ENCODE peak calls at places on chromosomes 6 and 20, in eight cellular contexts. One of them, this sample, is unnamed. For H3K4me1, the result is how much of the 10 kb centered on the place peaks cover.

GRCh38 chr6:152804150-152804549 is 53.6 kb downstream of the VIP start:
- DNase-seq in tibial nerve: no peak
- DNase-seq in aorta: no peak
- DNase-seq in CD8-positive, alpha-beta memory T cell: no peak
- DNase-seq in SJSA1: no peak
- DNase-seq in left lung: no peak
- DNase-seq in lung: no peak
- DNase-seq in left ventricle myocardium inferior: no peak
- DNase-seq in this sample: no peak

GRCh38 chr6:157990321-157991066 is 8.8 kb downstream of the SYNJ2 start:
- DNase-seq in tibial nerve: no peak
- DNase-seq in aorta: no peak
- DNase-seq in CD8-positive, alpha-beta memory T cell: peak
- DNase-seq in SJSA1: no peak
- DNase-seq in left lung: no peak
- DNase-seq in lung: no peak
- DNase-seq in left ventricle myocardium inferior: no peak
- DNase-seq in this sample: no peak

GRCh38 chr20:59525500-59526241 is 78.7 kb upstream of the PHACTR3 start:
- DNase-seq in tibial nerve: no peak
- DNase-seq in aorta: peak
- DNase-seq in CD8-positive, alpha-beta memory T cell: no peak
- DNase-seq in SJSA1: peak
- DNase-seq in left lung: peak
- DNase-seq in lung: peak
- DNase-seq in left ventricle myocardium inferior: peak
- DNase-seq in this sample: peak

GRCh38 chr6:16426241-16426640 is 187.9 kb downstream of the GMPR start:
- DNase-seq in tibial nerve: no peak
- DNase-seq in aorta: no peak
- DNase-seq in CD8-positive, alpha-beta memory T cell: no peak
- DNase-seq in SJSA1: no peak
- DNase-seq in left lung: no peak
- DNase-seq in lung: no peak
- DNase-seq in left ventricle myocardium inferior: no peak
- DNase-seq in this sample: no peak

GRCh38 chr6:73631849-73632248 is 21.9 kb downstream of the SLC17A5 start:
- DNase-seq in tibial nerve: no peak
- DNase-seq in aorta: no peak
- DNase-seq in CD8-positive, alpha-beta memory T cell: no peak
- DNase-seq in SJSA1: no peak
- DNase-seq in left lung: no peak
- DNase-seq in lung: no peak
- DNase-seq in left ventricle myocardium inferior: no peak
- DNase-seq in this sample: no peak

GRCh38 chr6:160355001-160355400 is 6.8 kb downstream of the SLC22A3 start:
- DNase-seq in tibial nerve: no peak
- DNase-seq in aorta: no peak
- DNase-seq in CD8-positive, alpha-beta memory T cell: no peak
- DNase-seq in SJSA1: no peak
- DNase-seq in left lung: no peak
- DNase-seq in lung: no peak
- DNase-seq in left ventricle myocardium inferior: no peak
- DNase-seq in this sample: no peak

GRCh38 chr6:91704531-91704930 is 1117.7 kb upstream of the MAP3K7 start:
- DNase-seq in tibial nerve: no peak
- DNase-seq in aorta: no peak
- DNase-seq in CD8-positive, alpha-beta memory T cell: no peak
- DNase-seq in SJSA1: peak
- DNase-seq in left lung: no peak
- DNase-seq in lung: no peak
- DNase-seq in left ventricle myocardium inferior: no peak
- DNase-seq in this sample: no peak

GRCh38 chr6:139369568-139370046 is 4.8 kb downstream of the CITED2 start:
- DNase-seq in tibial nerve: no peak
- DNase-seq in aorta: no peak
- DNase-seq in CD8-positive, alpha-beta memory T cell: peak
- DNase-seq in SJSA1: peak
- DNase-seq in left lung: no peak
- DNase-seq in lung: no peak
- DNase-seq in left ventricle myocardium inferior: no peak
- DNase-seq in this sample: no peak

GRCh38 chr6:134436281-134436815 is 118.4 kb upstream of the SGK1 start:
- DNase-seq in tibial nerve: no peak
- DNase-seq in aorta: no peak
- DNase-seq in CD8-positive, alpha-beta memory T cell: no peak
- DNase-seq in SJSA1: peak
- DNase-seq in left lung: no peak
- DNase-seq in lung: peak
- DNase-seq in left ventricle myocardium inferior: no peak
- DNase-seq in this sample: no peak

GRCh38 chr20:41476013-41476441 is 109.4 kb upstream of the EMILIN3 start:
- DNase-seq in tibial nerve: no peak
- DNase-seq in aorta: no peak
- DNase-seq in CD8-positive, alpha-beta memory T cell: no peak
- DNase-seq in SJSA1: no peak
- DNase-seq in left lung: no peak
- DNase-seq in lung: no peak
- DNase-seq in left ventricle myocardium inferior: no peak
- DNase-seq in this sample: peak

GRCh38 chr6:49606696-49607390 is 29.8 kb downstream of the RHAG start:
- DNase-seq in tibial nerve: no peak
- DNase-seq in aorta: no peak
- DNase-seq in CD8-positive, alpha-beta memory T cell: peak
- DNase-seq in SJSA1: peak
- DNase-seq in left lung: no peak
- DNase-seq in lung: no peak
- DNase-seq in left ventricle myocardium inferior: no peak
- DNase-seq in this sample: peak

GRCh38 chr20:23145281-23145700 is 59.2 kb upstream of the CD93 start:
- DNase-seq in tibial nerve: no peak
- DNase-seq in aorta: peak
- DNase-seq in CD8-positive, alpha-beta memory T cell: no peak
- DNase-seq in SJSA1: peak
- DNase-seq in left lung: no peak
- DNase-seq in lung: no peak
- DNase-seq in left ventricle myocardium inferior: no peak
- DNase-seq in this sample: no peak

GRCh38 chr6:97958143-97958542 is 675.1 kb upstream of the MMS22L start:
- DNase-seq in tibial nerve: no peak
- DNase-seq in aorta: no peak
- DNase-seq in CD8-positive, alpha-beta memory T cell: no peak
- DNase-seq in SJSA1: no peak
- DNase-seq in left lung: peak
- DNase-seq in lung: no peak
- DNase-seq in left ventricle myocardium inferior: peak
- DNase-seq in this sample: no peak

DNA sequence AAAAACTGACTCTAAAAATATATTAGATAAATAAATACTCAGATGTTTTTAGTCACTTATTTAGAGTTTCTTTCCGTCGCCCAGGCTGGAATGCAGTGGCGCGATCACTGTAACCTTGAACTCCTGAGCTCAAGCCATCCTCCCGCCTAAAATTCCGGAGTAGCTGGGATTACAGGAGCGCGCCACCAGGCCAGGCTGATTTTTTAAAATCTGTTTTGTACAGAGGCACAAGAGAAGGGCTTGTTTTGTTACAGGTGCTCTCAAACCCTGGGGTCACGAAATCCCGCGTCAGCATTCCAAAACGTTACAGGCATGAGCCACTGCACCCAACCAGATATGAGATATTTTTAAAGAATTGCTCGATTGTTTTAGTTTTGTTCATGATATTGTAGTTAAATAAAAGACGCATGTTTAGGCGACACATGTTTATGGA is 40.7 kb upstream of the BTN3A2 start:
- DNase-seq in tibial nerve: no peak
- DNase-seq in aorta: no peak
- DNase-seq in CD8-positive, alpha-beta memory T cell: no peak
- DNase-seq in SJSA1: no peak
- DNase-seq in left lung: no peak
- DNase-seq in lung: no peak
- DNase-seq in left ventricle myocardium inferior: no peak
- DNase-seq in this sample: no peak
- H3K4me1 ChIP-seq in tibial nerve: under half
- H3K4me1 ChIP-seq in aorta: under half
- H3K4me1 ChIP-seq in CD8-positive, alpha-beta memory T cell: under half
- H3K4me1 ChIP-seq in SJSA1: under half
- H3K4me1 ChIP-seq in left lung: under half
- H3K4me1 ChIP-seq in lung: under half
- H3K4me1 ChIP-seq in left ventricle myocardium inferior: under half
- H3K4me1 ChIP-seq in this sample: under half

GRCh38 chr6:167396659-167397490 is 72.0 kb downstream of the TTLL2 start:
- DNase-seq in tibial nerve: no peak
- DNase-seq in aorta: no peak
- DNase-seq in CD8-positive, alpha-beta memory T cell: no peak
- DNase-seq in SJSA1: no peak
- DNase-seq in left lung: no peak
- DNase-seq in lung: no peak
- DNase-seq in left ventricle myocardium inferior: no peak
- DNase-seq in this sample: no peak
- H3K4me1 ChIP-seq in tibial nerve: under half
- H3K4me1 ChIP-seq in aorta: under half
- H3K4me1 ChIP-seq in CD8-positive, alpha-beta memory T cell: under half
- H3K4me1 ChIP-seq in SJSA1: under half
- H3K4me1 ChIP-seq in left lung: under half
- H3K4me1 ChIP-seq in lung: under half
- H3K4me1 ChIP-seq in left ventricle myocardium inferior: under half
- H3K4me1 ChIP-seq in this sample: under half

GRCh38 chr6:110334425-110335158 is 23.6 kb downstream of the METTL24 start:
- DNase-seq in tibial nerve: no peak
- DNase-seq in aorta: no peak
- DNase-seq in CD8-positive, alpha-beta memory T cell: no peak
- DNase-seq in SJSA1: no peak
- DNase-seq in left lung: no peak
- DNase-seq in lung: no peak
- DNase-seq in left ventricle myocardium inferior: no peak
- DNase-seq in this sample: no peak
- H3K4me1 ChIP-seq in tibial nerve: under half
- H3K4me1 ChIP-seq in aorta: under half
- H3K4me1 ChIP-seq in CD8-positive, alpha-beta memory T cell: under half
- H3K4me1 ChIP-seq in SJSA1: under half
- H3K4me1 ChIP-seq in left lung: under half
- H3K4me1 ChIP-seq in lung: under half
- H3K4me1 ChIP-seq in left ventricle myocardium inferior: under half
- H3K4me1 ChIP-seq in this sample: under half

DNA sequence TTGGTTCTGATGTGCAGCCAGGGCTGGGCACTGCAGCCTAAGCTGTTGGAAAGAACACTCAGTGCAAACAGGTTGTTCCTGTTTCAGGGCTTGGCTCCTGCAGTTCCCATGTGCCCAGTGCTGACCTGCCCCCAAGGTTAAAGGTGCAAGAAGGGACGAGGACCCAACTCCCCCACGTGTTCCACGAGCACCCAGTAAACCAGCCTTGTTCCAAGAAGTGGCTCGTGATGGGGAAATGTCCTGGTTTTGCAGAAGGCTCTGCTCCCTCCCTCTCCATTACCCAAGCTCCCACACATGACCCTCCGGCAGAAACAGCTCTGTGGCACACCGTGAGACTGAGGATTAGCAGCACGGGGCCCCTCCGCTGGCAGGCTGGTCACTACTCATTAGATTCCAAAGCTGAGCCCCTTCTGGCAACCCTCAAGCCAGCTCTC is 9.4 kb downstream of the ACSS1 start:
- DNase-seq in tibial nerve: peak
- DNase-seq in aorta: peak
- DNase-seq in CD8-positive, alpha-beta memory T cell: no peak
- DNase-seq in SJSA1: no peak
- DNase-seq in left lung: no peak
- DNase-seq in lung: peak
- DNase-seq in left ventricle myocardium inferior: no peak
- DNase-seq in this sample: peak
- H3K4me1 ChIP-seq in tibial nerve: half or more
- H3K4me1 ChIP-seq in aorta: under half
- H3K4me1 ChIP-seq in CD8-positive, alpha-beta memory T cell: under half
- H3K4me1 ChIP-seq in SJSA1: under half
- H3K4me1 ChIP-seq in left lung: under half
- H3K4me1 ChIP-seq in lung: under half
- H3K4me1 ChIP-seq in left ventricle myocardium inferior: half or more
- H3K4me1 ChIP-seq in this sample: under half

GRCh38 chr20:62646851-62647520 is 4.7 kb downstream of the SLCO4A1 start:
- DNase-seq in tibial nerve: no peak
- DNase-seq in aorta: no peak
- DNase-seq in CD8-positive, alpha-beta memory T cell: no peak
- DNase-seq in SJSA1: no peak
- DNase-seq in left lung: no peak
- DNase-seq in lung: no peak
- DNase-seq in left ventricle myocardium inferior: no peak
- DNase-seq in this sample: no peak
- H3K4me1 ChIP-seq in tibial nerve: half or more
- H3K4me1 ChIP-seq in aorta: under half
- H3K4me1 ChIP-seq in CD8-positive, alpha-beta memory T cell: under half
- H3K4me1 ChIP-seq in SJSA1: under half
- H3K4me1 ChIP-seq in left lung: under half
- H3K4me1 ChIP-seq in lung: under half
- H3K4me1 ChIP-seq in left ventricle myocardium inferior: half or more
- H3K4me1 ChIP-seq in this sample: half or more